ENCODE peak calls at places on chromosomes 2 and 18, in eight cellular contexts. One of them, this sample, is unnamed.

GRCh38 chr18:50695431-50696176 is 124.2 kb downstream of the MRO start:
- DNase-seq in K562: no peak
- DNase-seq in vagina: no peak
- DNase-seq in heart left ventricle: no peak
- DNase-seq in adrenal gland: no peak
- DNase-seq in A549: no peak
- DNase-seq in body of pancreas: no peak
- DNase-seq in uterus: no peak
- DNase-seq in this sample: no peak

GRCh38 chr18:26777316-26778053 is 88.0 kb downstream of the AQP4 start:
- DNase-seq in K562: no peak
- DNase-seq in A549: no peak
- DNase-seq in body of pancreas: no peak
- DNase-seq in vagina: no peak
- DNase-seq in adrenal gland: no peak
- DNase-seq in uterus: no peak
- DNase-seq in heart left ventricle: no peak
- DNase-seq in this sample: no peak

GRCh38 chr2:65024149-65024829 is 31.9 kb upstream of the CEP68 start:
- DNase-seq in K562: no peak
- DNase-seq in heart left ventricle: no peak
- DNase-seq in uterus: no peak
- DNase-seq in A549: peak; percentile 29
- DNase-seq in adrenal gland: no peak
- DNase-seq in body of pancreas: no peak
- DNase-seq in vagina: no peak
- DNase-seq in this sample: no peak

GRCh38 chr2:31386648-31387047 is 27.9 kb downstream of the XDH start:
- DNase-seq in K562: peak; percentile 62
- DNase-seq in heart left ventricle: no peak
- DNase-seq in A549: peak; percentile 41
- DNase-seq in vagina: peak; percentile 56
- DNase-seq in adrenal gland: no peak
- DNase-seq in body of pancreas: no peak
- DNase-seq in uterus: no peak
- DNase-seq in this sample: no peak

GRCh38 chr2:46828039-46828438 is 87.6 kb downstream of the MCFD2 start:
- DNase-seq in uterus: no peak
- DNase-seq in adrenal gland: no peak
- DNase-seq in heart left ventricle: no peak
- DNase-seq in K562: no peak
- DNase-seq in body of pancreas: no peak
- DNase-seq in A549: no peak
- DNase-seq in vagina: no peak
- DNase-seq in this sample: no peak

GRCh38 chr18:75127143-75128021 is 81.6 kb downstream of the PTGR3 start:
- DNase-seq in K562: no peak
- DNase-seq in adrenal gland: no peak
- DNase-seq in A549: no peak
- DNase-seq in uterus: no peak
- DNase-seq in heart left ventricle: no peak
- DNase-seq in vagina: peak; percentile 82
- DNase-seq in body of pancreas: no peak
- DNase-seq in this sample: no peak

GRCh38 chr18:48009116-48009825 is 78.8 kb upstream of the SMAD2 start:
- DNase-seq in vagina: no peak
- DNase-seq in A549: no peak
- DNase-seq in body of pancreas: no peak
- DNase-seq in heart left ventricle: no peak
- DNase-seq in uterus: no peak
- DNase-seq in adrenal gland: no peak
- DNase-seq in K562: no peak
- DNase-seq in this sample: no peak

GRCh38 chr2:598043-598802 is 79.0 kb downstream of the TMEM18 start:
- DNase-seq in adrenal gland: no peak
- DNase-seq in heart left ventricle: no peak
- DNase-seq in uterus: no peak
- DNase-seq in body of pancreas: no peak
- DNase-seq in A549: no peak
- DNase-seq in K562: no peak
- DNase-seq in vagina: no peak
- DNase-seq in this sample: no peak

GRCh38 chr2:48600204-48600813 is 17.3 kb upstream of the GTF2A1L start:
- DNase-seq in heart left ventricle: no peak
- DNase-seq in vagina: no peak
- DNase-seq in A549: peak; percentile 46
- DNase-seq in adrenal gland: no peak
- DNase-seq in uterus: no peak
- DNase-seq in K562: peak; percentile 23
- DNase-seq in body of pancreas: no peak
- DNase-seq in this sample: no peak

GRCh38 chr2:20487392-20488135 is 40.7 kb downstream of the RHOB start:
- DNase-seq in heart left ventricle: no peak
- DNase-seq in vagina: no peak
- DNase-seq in uterus: no peak
- DNase-seq in K562: no peak
- DNase-seq in body of pancreas: no peak
- DNase-seq in A549: no peak
- DNase-seq in adrenal gland: no peak
- DNase-seq in this sample: no peak

GRCh38 chr2:47488870-47489584 is 86.1 kb downstream of the MSH2 start:
- DNase-seq in heart left ventricle: no peak
- DNase-seq in adrenal gland: peak; percentile 28
- DNase-seq in uterus: no peak
- DNase-seq in body of pancreas: no peak
- DNase-seq in K562: no peak
- DNase-seq in A549: peak; percentile 74
- DNase-seq in vagina: no peak
- DNase-seq in this sample: no peak

GRCh38 chr2:134283701-134284100 is 29.8 kb downstream of the MGAT5 start:
- DNase-seq in body of pancreas: no peak
- DNase-seq in K562: no peak
- DNase-seq in heart left ventricle: no peak
- DNase-seq in adrenal gland: no peak
- DNase-seq in A549: no peak
- DNase-seq in uterus: no peak
- DNase-seq in vagina: no peak
- DNase-seq in this sample: no peak

GRCh38 chr2:172288603-172289002 is 138.8 kb upstream of the ITGA6 start:
- DNase-seq in vagina: no peak
- DNase-seq in uterus: no peak
- DNase-seq in body of pancreas: peak; percentile 58
- DNase-seq in K562: no peak
- DNase-seq in adrenal gland: no peak
- DNase-seq in heart left ventricle: no peak
- DNase-seq in A549: no peak
- DNase-seq in this sample: no peak

GRCh38 chr2:11060376-11061169 is 94.7 kb upstream of the SLC66A3 start:
- DNase-seq in heart left ventricle: no peak
- DNase-seq in body of pancreas: no peak
- DNase-seq in K562: no peak
- DNase-seq in adrenal gland: no peak
- DNase-seq in uterus: no peak
- DNase-seq in A549: no peak
- DNase-seq in vagina: no peak
- DNase-seq in this sample: no peak

GRCh38 chr2:120938132-120938771 is 202.6 kb downstream of the GLI2 start:
- DNase-seq in uterus: no peak
- DNase-seq in K562: peak; percentile 43
- DNase-seq in body of pancreas: no peak
- DNase-seq in heart left ventricle: no peak
- DNase-seq in adrenal gland: no peak
- DNase-seq in vagina: no peak
- DNase-seq in A549: peak; percentile 35
- DNase-seq in this sample: no peak
- TF ChIP-seq POLR2A in uterus: no peak
- TF ChIP-seq POLR2A in K562: no peak
- TF ChIP-seq POLR2A in body of pancreas: no peak
- TF ChIP-seq POLR2A in heart left ventricle: no peak
- TF ChIP-seq POLR2A in adrenal gland: no peak
- TF ChIP-seq POLR2A in vagina: no peak
- TF ChIP-seq POLR2A in A549: no peak
- TF ChIP-seq POLR2A in this sample: no peak

DNA sequence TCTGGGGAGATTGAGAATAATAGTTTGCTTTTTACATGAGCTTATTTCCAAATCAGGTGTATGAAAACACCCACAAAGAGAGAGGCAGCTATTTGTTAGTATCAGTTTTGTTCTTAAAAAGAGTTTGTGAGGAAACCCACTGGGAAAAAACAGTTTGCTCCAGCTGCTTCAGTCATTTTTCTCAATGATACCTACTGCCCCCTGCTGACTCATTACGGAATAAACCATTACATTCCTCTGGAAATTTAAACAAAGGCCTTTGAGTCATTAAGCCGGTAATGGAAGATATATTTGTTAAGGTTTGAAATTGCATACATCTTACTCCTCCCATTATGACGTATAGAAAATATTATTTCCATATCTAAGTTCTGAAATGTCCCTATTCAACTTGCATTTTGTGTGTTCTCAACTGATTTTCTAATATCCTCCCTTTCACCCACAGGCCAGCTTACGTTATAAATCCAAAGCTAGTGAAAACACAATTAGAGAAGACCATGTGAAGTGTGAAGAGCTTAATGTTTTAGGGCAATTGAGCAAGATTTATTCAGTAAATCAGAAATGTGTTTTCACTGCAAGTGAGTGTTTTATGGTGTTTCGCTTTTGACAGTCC is 761.6 kb downstream of the DSC3 start:
- DNase-seq in A549: peak; percentile 31
- DNase-seq in heart left ventricle: no peak
- DNase-seq in K562: peak; percentile 15
- DNase-seq in vagina: no peak
- DNase-seq in uterus: no peak
- DNase-seq in adrenal gland: no peak
- DNase-seq in body of pancreas: peak; percentile 6
- DNase-seq in this sample: peak; percentile 4
- TF ChIP-seq CTCF in A549: peak; percentile 45
- TF ChIP-seq CTCF in heart left ventricle: peak; percentile 32
- TF ChIP-seq CTCF in K562: peak; percentile 63
- TF ChIP-seq CTCF in vagina: peak; percentile 33
- TF ChIP-seq CTCF in uterus: no peak
- TF ChIP-seq CTCF in adrenal gland: peak; percentile 45
- TF ChIP-seq CTCF in body of pancreas: peak; percentile 57
- TF ChIP-seq CTCF in this sample: no peak

DNA sequence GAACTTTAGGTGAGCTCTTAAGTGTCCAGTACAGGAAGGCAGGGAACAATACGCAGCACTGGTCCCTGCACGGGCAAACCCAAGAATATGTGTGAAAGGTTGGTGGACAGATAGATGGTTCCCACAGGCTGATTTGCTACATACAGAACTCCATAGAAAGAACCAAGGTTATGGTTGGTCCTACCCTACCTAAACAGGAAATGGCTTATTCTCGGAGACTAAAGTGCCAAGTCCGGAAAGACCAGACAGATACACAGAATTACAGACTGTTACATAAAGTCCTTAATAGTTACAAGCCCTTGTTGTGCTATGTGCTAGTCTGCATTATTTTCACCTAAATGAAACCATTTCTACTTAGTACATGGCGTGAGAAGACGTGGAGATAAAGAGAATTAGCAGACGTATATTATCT is 1.2 kb downstream of the REV1 start:
- DNase-seq in body of pancreas: no peak
- DNase-seq in A549: peak; percentile 28
- DNase-seq in heart left ventricle: no peak
- DNase-seq in uterus: no peak
- DNase-seq in K562: no peak
- DNase-seq in vagina: no peak
- DNase-seq in adrenal gland: no peak
- DNase-seq in this sample: no peak
- TF ChIP-seq POLR2A in body of pancreas: no peak
- TF ChIP-seq POLR2A in A549: no peak
- TF ChIP-seq POLR2A in heart left ventricle: no peak
- TF ChIP-seq POLR2A in uterus: no peak
- TF ChIP-seq POLR2A in K562: no peak
- TF ChIP-seq POLR2A in vagina: no peak
- TF ChIP-seq POLR2A in adrenal gland: no peak
- TF ChIP-seq POLR2A in this sample: no peak

GRCh38 chr18:42274488-42275137 is 319.6 kb downstream of the PIK3C3 start:
- DNase-seq in A549: peak; percentile 34
- DNase-seq in adrenal gland: no peak
- DNase-seq in body of pancreas: no peak
- DNase-seq in K562: no peak
- DNase-seq in uterus: no peak
- DNase-seq in vagina: no peak
- DNase-seq in heart left ventricle: no peak
- DNase-seq in this sample: no peak
- TF ChIP-seq CTCF in A549: no peak
- TF ChIP-seq CTCF in adrenal gland: no peak
- TF ChIP-seq CTCF in body of pancreas: no peak
- TF ChIP-seq CTCF in K562: no peak
- TF ChIP-seq CTCF in uterus: no peak
- TF ChIP-seq CTCF in vagina: no peak
- TF ChIP-seq CTCF in heart left ventricle: no peak
- TF ChIP-seq CTCF in this sample: no peak

GRCh38 chr2:242085941-242086621 is 216.6 kb downstream of the RTP5 start:
- DNase-seq in K562: no peak
- DNase-seq in vagina: no peak
- DNase-seq in uterus: no peak
- DNase-seq in A549: no peak
- DNase-seq in heart left ventricle: peak; percentile 68
- DNase-seq in adrenal gland: peak; percentile 66
- DNase-seq in body of pancreas: peak; percentile 90
- DNase-seq in this sample: no peak

GRCh38 chr2:242088471-242089212 is 219.1 kb downstream of the RTP5 start:
- DNase-seq in adrenal gland: peak; percentile 92
- DNase-seq in vagina: peak; percentile 90
- DNase-seq in heart left ventricle: peak; percentile 97
- DNase-seq in A549: peak; percentile 88
- DNase-seq in uterus: peak; percentile 90
- DNase-seq in K562: peak; percentile 84
- DNase-seq in body of pancreas: peak; percentile 96
- DNase-seq in this sample: peak; percentile 92
- TF ChIP-seq POLR2A in adrenal gland: peak; percentile 56
- TF ChIP-seq POLR2A in vagina: no peak
- TF ChIP-seq POLR2A in heart left ventricle: peak; percentile 87
- TF ChIP-seq POLR2A in A549: no peak
- TF ChIP-seq POLR2A in uterus: peak; percentile 59
- TF ChIP-seq POLR2A in K562: peak; percentile 41
- TF ChIP-seq POLR2A in body of pancreas: peak; percentile 77
- TF ChIP-seq POLR2A in this sample: peak; percentile 86

This sample was measured in prostate gland.